ENCODE peak calls at places on chromosomes 6 and 20, in four cellular contexts. T is GM12878, O is SK-N-SH, K is WTC11. B is an unnamed sample.

GRCh38 chr20:361562-361961 is 14.7 kb downstream of the NRSN2 start:
- DNase-seq in K (no peak), T (no peak), O (no peak), B (no peak)

GRCh38 chr20:8020314-8021079 is 936 bp upstream of the TMX4 start:
- DNase-seq in K (no peak), T (peak), O (no peak), B (no peak)

GRCh38 chr6:20632696-20633095 is 98.4 kb downstream of the CDKAL1 start:
- DNase-seq in O (no peak), T (no peak), K (no peak), B (no peak)

GRCh38 chr6:105346052-105346451 is 56.8 kb downstream of the PREP start:
- DNase-seq in K (no peak), O (no peak), T (no peak), B (no peak)

GRCh38 chr6:139778688-139779087 is 404.2 kb upstream of the CITED2 start:
- DNase-seq in K (no peak), T (no peak), O (no peak), B (no peak)

GRCh38 chr6:33430991-33431879 is 11.4 kb downstream of the SYNGAP1 start:
- DNase-seq in O (peak), T (no peak), K (peak), B (peak)

GRCh38 chr6:25250878-25251277 is 28.3 kb upstream of the CARMIL1 start:
- DNase-seq in K (no peak), O (no peak), T (peak), B (no peak)

GRCh38 chr6:107506145-107506544 is 16.2 kb downstream of the SOBP start:
- DNase-seq in T (no peak), O (no peak), K (no peak), B (no peak)

GRCh38 chr20:33442136-33443005 is 1.2 kb downstream of the SNTA1 start:
- DNase-seq in K (no peak), O (no peak), T (no peak), B (no peak)

GRCh38 chr6:147257760-147258159 is 53.5 kb downstream of the STXBP5 start:
- DNase-seq in K (no peak), T (no peak), O (no peak), B (no peak)

GRCh38 chr6:165119231-165120020 is 190.0 kb downstream of the C6orf118 start:
- DNase-seq in K (no peak), T (no peak), O (no peak), B (no peak)

GRCh38 chr6:105886812-105887513 is 199.2 kb upstream of the PRDM1 start:
- DNase-seq in T (no peak), O (no peak), K (no peak), B (no peak)

GRCh38 chr6:159221486-159222170 is 52.4 kb downstream of the FNDC1 start:
- DNase-seq in K (no peak), O (no peak), T (no peak), B (no peak)

GRCh38 chr20:61166324-61166723 is 85.7 kb upstream of the CDH4 start:
- DNase-seq in K (no peak), T (no peak), O (no peak), B (no peak)

GRCh38 chr20:57795347-57795697 is 85.5 kb upstream of the PMEPA1 start:
- DNase-seq in K (no peak), T (no peak), O (no peak), B (no peak)

DNA sequence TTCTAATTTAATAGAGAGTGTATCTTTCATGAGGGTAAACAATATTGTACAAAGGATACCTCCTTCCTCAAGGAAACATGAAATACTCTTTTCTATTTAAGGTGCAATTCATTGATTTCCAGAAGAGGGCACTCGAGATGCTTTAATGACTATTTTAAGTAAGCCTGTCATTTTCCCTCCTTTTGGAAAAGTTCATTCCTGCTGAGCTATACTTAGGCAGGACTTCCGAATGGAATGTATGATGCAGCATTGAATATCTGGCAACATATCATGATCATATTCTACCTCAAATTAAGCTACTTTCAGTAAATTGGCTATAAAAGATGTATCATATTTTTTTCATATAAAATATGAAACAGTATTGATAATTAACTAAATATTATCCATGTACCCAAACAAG is 5.0 kb downstream of the DST start:
- DNase-seq in O (peak), K (no peak), T (peak), B (peak)
- TF ChIP-seq USF1 in O (no peak), K (no peak), T (no peak), B (no peak)

DNA sequence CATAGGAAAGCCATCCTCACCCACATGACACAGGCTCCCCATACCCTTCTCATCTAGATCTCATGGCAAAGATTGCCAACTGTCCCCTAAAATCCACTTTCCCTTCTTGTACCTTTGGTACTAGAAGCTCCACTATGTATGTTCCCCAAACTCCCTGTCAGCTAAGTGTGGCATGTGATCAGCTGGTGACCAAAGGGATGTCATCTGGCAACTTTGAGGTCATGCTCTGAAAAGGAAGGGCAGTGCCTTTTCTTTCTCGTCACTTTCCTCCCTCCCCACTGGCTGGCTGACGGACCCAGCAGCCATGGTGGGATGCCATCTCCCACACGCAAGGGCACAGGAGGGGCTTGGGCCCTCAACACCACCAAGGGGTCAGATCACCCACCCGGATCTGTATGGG is 23.8 kb upstream of the TAF8 start:
- DNase-seq in T (no peak), K (no peak), O (no peak), B (no peak)
- TF ChIP-seq USF1 in T (no peak), K (no peak), O (no peak), B (peak)

DNA sequence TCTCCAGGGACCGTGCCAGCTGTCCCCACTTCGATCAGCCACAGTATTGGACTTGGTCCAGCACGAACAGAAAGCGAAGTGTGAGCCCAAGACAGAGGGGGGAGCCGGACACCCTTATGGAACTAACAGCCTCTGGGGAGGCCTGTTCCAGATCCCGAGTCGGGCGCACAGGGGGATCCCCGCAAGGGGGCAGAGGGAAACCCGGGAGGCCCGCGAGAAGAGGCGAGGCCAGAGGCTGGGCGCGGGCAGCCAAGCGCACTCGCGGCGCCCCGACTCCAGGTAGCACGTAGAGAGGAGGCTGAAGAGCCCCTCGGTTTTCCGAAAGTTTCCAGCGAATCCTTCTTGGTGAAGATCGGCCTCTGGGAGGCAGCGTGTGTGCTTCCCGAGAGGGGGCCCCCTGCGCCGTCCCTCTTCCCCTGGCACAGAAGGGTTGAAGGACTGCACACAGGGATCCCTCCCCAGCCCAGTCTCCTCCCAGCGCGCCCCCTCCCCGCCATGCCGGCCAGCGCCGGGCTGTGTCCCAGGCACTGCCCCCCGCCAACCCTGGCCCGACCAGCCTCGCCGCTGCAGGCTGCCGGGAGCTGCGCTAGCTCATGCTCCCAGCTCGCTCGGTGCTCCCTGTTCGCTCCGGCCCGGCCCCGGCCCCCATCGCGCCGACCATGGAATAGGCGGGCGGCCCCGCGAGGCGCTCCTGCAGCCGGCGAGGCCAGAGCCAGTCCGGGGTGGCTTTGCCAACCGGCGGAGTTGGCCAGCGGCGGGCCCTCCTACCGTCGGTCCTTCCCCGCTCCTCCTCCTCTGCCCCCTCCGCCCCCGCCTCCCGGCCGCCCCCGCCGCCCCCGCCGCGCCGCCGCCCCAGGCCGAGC is 550 bp upstream of the SLC24A3 start:
- DNase-seq in O (peak), K (peak), T (no peak), B (no peak)
- TF ChIP-seq USF1 in O (no peak), K (no peak), T (no peak), B (no peak)

GRCh38 chr20:13245250-13245723 is 24.2 kb downstream of the ISM1 start:
- DNase-seq in K (no peak), O (no peak), T (no peak), B (no peak)
- TF ChIP-seq USF1 in K (no peak), O (no peak), T (no peak), B (no peak)

GRCh38 chr20:13856356-13856755 is 71.5 kb downstream of the NDUFAF5 start:
- DNase-seq in T (no peak), O (no peak), K (no peak), B (no peak)
- TF ChIP-seq USF1 in T (no peak), O (no peak), K (no peak), B (no peak)

DNA sequence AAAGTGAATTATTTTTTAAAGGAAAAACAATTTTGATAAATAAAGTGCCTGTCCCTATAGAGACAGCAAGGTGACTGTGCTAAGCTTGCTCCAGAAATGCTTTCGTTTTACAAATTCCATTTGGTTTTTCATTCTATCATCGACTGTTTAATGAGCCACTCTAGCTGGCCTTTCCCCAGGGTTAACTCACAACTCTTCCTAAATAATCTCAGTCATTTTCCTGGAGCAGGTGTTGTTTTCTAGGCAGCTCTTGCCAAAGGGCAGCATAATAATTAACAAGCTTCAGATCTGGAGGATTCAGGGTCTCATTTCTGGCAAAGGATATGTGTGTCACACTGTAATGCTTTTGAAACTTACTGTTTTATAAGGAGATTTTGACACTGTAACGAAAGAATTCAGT is 184.2 kb downstream of the KHDC1L start:
- DNase-seq in O (no peak), T (no peak), K (no peak), B (no peak)
- TF ChIP-seq USF1 in O (no peak), T (no peak), K (no peak), B (no peak)

DNA sequence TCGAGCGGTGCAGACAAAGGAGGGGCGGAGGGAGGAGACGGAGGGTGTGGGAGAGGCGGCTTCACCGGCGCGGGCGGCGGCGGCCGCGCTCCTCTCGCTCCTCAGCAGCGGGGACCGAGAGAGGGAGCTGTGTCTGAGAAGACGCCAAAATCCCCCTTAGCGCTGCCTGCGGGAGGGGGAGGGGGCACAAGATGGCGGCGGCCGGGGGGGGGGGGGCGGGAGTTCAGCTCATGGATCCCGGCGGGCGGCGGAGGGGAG is 260 bp downstream of the ADNP start:
- DNase-seq in T (no peak), O (no peak), K (no peak), B (no peak)
- TF ChIP-seq USF1 in T (no peak), O (no peak), K (no peak), B (no peak)

GRCh38 chr6:43304882-43305281 is 3.7 kb downstream of the CRIP3 start:
- DNase-seq in T (no peak), O (no peak), K (no peak), B (no peak)
- TF ChIP-seq USF1 in T (no peak), O (no peak), K (no peak), B (no peak)